ENCODE peak calls at places on chromosomes 13 and 19, in four cellular contexts. N is K562, I is GM12878, V is HL-60. K is an unnamed sample.

GRCh38 chr19:50178320-50178719 is 15.2 kb upstream of the IZUMO2 start:
- DNase-seq in I (no peak), V (no peak), N (no peak), K (no peak)

GRCh38 chr13:48749699-48750473 is 96.2 kb downstream of the CYSLTR2 start:
- DNase-seq in N (peak; percentile 31), V (no peak), I (peak; percentile 73), K (no peak)

GRCh38 chr13:22655106-22655852 is 525.5 kb upstream of the SGCG start:
- DNase-seq in I (no peak), V (no peak), N (no peak), K (no peak)

GRCh38 chr13:23799945-23800344 is 89.3 kb downstream of the MIPEP start:
- DNase-seq in I (peak; percentile 84), N (no peak), V (no peak), K (no peak)

GRCh38 chr13:33723772-33724435 is 94.0 kb upstream of the RFC3 start:
- DNase-seq in N (peak; percentile 6), V (no peak), I (peak; percentile 86), K (no peak)

GRCh38 chr13:106623799-106624198 is 55.9 kb upstream of the ARGLU1 start:
- DNase-seq in V (no peak), N (no peak), I (no peak), K (no peak)

GRCh38 chr13:106566682-106567420 is 1.1 kb downstream of the ARGLU1 start:
- DNase-seq in N (no peak), V (no peak), I (no peak), K (peak; percentile 50)

GRCh38 chr19:18340990-18341868 is 831 bp downstream of the PGPEP1 start:
- DNase-seq in N (peak; percentile 84), I (no peak), V (no peak), K (peak; percentile 80)

GRCh38 chr13:73608731-73609485 is 525.3 kb downstream of the KLF12 start:
- DNase-seq in N (no peak), V (no peak), I (no peak), K (no peak)

GRCh38 chr19:49790866-49791265 is 22.2 kb downstream of the FUZ start:
- DNase-seq in V (no peak), I (no peak), N (peak; percentile 53), K (no peak)

GRCh38 chr13:112969692-112970338 is 801 bp downstream of the MCF2L start:
- DNase-seq in N (no peak), V (no peak), I (no peak), K (no peak)

GRCh38 chr19:10079031-10079453 is 7.1 kb upstream of the SHFL start:
- DNase-seq in N (no peak), I (no peak), V (no peak), K (no peak)

GRCh38 chr13:28856284-28856683 is 36.1 kb downstream of the MTUS2 start:
- DNase-seq in N (no peak), V (no peak), I (no peak), K (no peak)

GRCh38 chr19:48629599-48630288 is 7.4 kb downstream of the DBP start:
- DNase-seq in I (no peak), N (peak; percentile 59), V (no peak), K (no peak)

GRCh38 chr13:50726164-50726563 is 117.3 kb downstream of the DLEU7 start:
- DNase-seq in I (no peak), N (no peak), V (no peak), K (no peak)

GRCh38 chr19:17081672-17082630 is 6.4 kb downstream of the MYO9B start:
- DNase-seq in I (no peak), N (no peak), V (no peak), K (no peak)

GRCh38 chr19:43450545-43450997 is 14.8 kb downstream of the LYPD3 start:
- DNase-seq in V (no peak), N (no peak), I (no peak), K (no peak)

GRCh38 chr19:13839938-13840750 is 36.8 kb upstream of the NANOS3 start:
- DNase-seq in V (no peak), I (no peak), N (no peak), K (no peak)

GRCh38 chr19:52307275-52307674 is 10.3 kb downstream of the ZNF480 start:
- DNase-seq in I (no peak), N (no peak), V (peak; percentile 28), K (no peak)

GRCh38 chr13:47908200-47908902 is 92.7 kb downstream of the SUCLA2 start:
- DNase-seq in V (no peak), N (no peak), I (no peak), K (no peak)

GRCh38 chr19:4909172-4909896 is at the start of gene UHRF1:
- DNase-seq in V (peak; percentile 74), N (peak; percentile 94), I (no peak), K (peak; percentile 70)

GRCh38 chr13:57627663-57628062 is 3.9 kb upstream of the PCDH17 start:
- DNase-seq in V (peak; percentile 7), N (peak; percentile 27), I (no peak), K (no peak)

GRCh38 chr13:24194447-24194846 is 33.9 kb downstream of the SPATA13 start:
- DNase-seq in N (no peak), V (no peak), I (no peak), K (no peak)

GRCh38 chr19:42115219-42115618 is 17.0 kb downstream of the POU2F2 start:
- DNase-seq in V (no peak), N (no peak), I (no peak), K (no peak)

GRCh38 chr13:22926176-22927007 is 254.4 kb upstream of the SGCG start:
- DNase-seq in V (no peak), I (no peak), N (peak; percentile 85), K (peak; percentile 51)

GRCh38 chr19:55688422-55689218 is 13.6 kb downstream of the EPN1 start:
- DNase-seq in V (no peak), N (peak; percentile 71), I (no peak), K (no peak)

GRCh38 chr13:38283346-38283745 is 66.3 kb upstream of the UFM1 start:
- DNase-seq in V (no peak), I (no peak), N (no peak), K (no peak)

GRCh38 chr13:79833972-79834371 is 353.0 kb downstream of the NDFIP2 start:
- DNase-seq in V (no peak), N (no peak), I (no peak), K (no peak)

GRCh38 chr19:47637550-47637949 is 28.6 kb downstream of the BICRA start:
- DNase-seq in V (no peak), N (no peak), I (no peak), K (no peak)

GRCh38 chr13:52599853-52600603 is 42.2 kb upstream of the HNRNPA1L2 start:
- DNase-seq in I (no peak), N (no peak), V (no peak), K (no peak)

GRCh38 chr19:28430214-28430613 is 782.7 kb downstream of the UQCRFS1 start:
- DNase-seq in N (no peak), V (no peak), I (no peak), K (no peak)

GRCh38 chr19:14048439-14049153 is 13.3 kb downstream of the PALM3 start:
- DNase-seq in N (peak; percentile 86), I (no peak), V (peak; percentile 69), K (peak; percentile 71)

GRCh38 chr13:109874921-109875454 is 88.6 kb upstream of the IRS2 start:
- DNase-seq in N (no peak), I (no peak), V (no peak), K (no peak)

GRCh38 chr13:43664700-43665191 is 122.0 kb downstream of the ENOX1 start:
- DNase-seq in V (no peak), N (no peak), I (no peak), K (no peak)

GRCh38 chr19:55336101-55336500 is 3.6 kb upstream of the KMT5C start:
- DNase-seq in V (no peak), N (no peak), I (no peak), K (no peak)

GRCh38 chr19:38285567-38285966 is 18.5 kb upstream of the C19orf33 start:
- DNase-seq in N (no peak), V (no peak), I (no peak), K (no peak)

GRCh38 chr13:51643882-51644281 is 59.6 kb downstream of the WDFY2 start:
- DNase-seq in I (no peak), N (no peak), V (no peak), K (no peak)

GRCh38 chr19:3263866-3264265 is 39.4 kb downstream of the CELF5 start:
- DNase-seq in V (no peak), I (no peak), N (no peak), K (no peak)
- TF ChIP-seq SPI1 in V (no peak), I (no peak), N (no peak), K (no peak)

DNA sequence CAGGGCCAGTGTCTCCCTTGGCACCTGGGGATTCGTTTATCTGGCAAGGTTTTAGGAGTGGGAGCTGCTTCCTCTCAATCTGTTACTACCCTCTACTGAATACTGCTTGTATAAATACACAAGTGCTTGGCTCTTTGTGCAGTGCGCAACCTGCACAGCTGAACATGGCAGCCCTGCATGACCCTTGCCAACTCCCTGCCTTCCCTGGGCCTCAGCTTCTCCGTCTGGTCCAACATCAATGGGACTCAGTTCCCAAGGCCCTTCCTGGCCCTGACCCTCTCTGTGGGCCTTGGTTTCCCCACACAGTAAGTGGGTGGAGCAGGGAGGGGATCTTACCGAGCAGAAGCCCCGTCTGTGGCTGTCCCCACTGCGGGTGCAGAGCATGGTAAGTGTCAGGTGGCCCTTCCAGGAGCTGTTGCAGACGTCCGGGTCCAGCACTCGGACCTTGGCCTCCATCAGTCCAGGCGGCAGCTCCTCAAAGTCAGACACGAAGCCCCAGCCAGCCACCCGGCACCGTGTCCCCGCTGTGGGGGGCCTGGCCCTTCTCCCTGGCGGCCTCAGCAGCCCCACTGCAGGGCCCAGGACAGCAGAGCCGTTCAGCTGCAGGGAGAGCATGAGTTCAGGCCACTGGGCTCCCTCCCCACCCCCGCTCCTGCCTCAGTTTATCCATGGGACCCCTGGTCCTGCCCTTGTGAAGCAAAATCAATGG is 8.5 kb downstream of the PRSS57 start:
- DNase-seq in I (no peak), N (no peak), V (no peak), K (no peak)
- TF ChIP-seq SPI1 in I (no peak), N (no peak), V (no peak), K (no peak)

DNA sequence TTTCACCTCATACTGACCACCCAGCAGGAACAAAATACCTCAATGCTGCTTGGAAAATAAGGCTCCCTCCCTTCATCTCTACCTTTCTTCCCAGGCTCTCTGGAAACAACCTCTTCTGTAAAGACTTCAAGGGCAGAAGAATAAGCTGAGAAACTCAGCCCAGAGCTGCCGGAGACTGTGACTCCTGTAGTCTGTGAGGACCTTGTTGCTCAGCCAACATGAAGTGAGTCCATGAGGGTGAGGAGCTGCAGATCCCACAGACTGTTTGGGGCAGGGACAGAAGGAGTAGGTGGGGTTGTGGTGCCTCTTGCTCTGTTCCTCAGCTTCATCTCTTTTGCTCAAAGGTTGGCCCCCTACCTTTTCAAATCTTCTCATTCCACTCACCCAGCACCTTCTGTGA is 7.8 kb downstream of the LILRA5 start:
- DNase-seq in I (no peak), V (no peak), N (no peak), K (no peak)
- TF ChIP-seq SPI1 in I (no peak), V (no peak), N (no peak), K (no peak)

DNA sequence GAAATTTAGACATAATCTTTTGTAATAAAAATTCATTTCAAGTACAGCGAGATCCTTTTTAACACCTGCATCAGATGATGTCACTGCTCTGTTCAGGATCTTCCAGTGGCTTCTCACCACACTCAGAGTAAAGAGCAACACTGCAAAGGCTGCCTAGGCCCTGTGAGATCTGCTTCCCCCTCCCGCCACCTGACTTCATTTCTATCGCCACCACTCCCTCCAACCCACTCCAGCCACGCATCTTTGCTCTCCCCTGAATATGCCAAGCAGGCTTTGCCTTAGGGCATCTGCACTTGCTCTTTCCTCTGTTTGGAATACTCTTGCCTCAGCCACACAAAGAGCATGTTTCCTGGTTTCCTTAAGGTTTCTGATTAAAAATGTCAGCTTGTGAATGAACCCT is 58.3 kb downstream of the MBNL2 start:
- DNase-seq in I (no peak), N (no peak), V (no peak), K (no peak)
- TF ChIP-seq SPI1 in I (no peak), N (no peak), V (no peak), K (no peak)